ENCODE peak calls at places on chromosomes 3 and 15, in eight cellular contexts. One of them, this sample, is unnamed.

GRCh38 chr3:159232966-159233365 is 431.1 kb downstream of the MFSD1 start:
- DNase-seq in naive thymus-derived CD4-positive, alpha-beta T cell: no peak
- DNase-seq in GM20000: no peak
- DNase-seq in stimulated activated naive B cell treated with anti-CD40 and anti-IgM and Interleukin-4, amounts not matched to agents 10 μg/mL and 1 μg/mL and 100 μg/mL, for 72 hours: no peak
- DNase-seq in right atrium auricular region: no peak
- DNase-seq in effector memory CD8-positive, alpha-beta T cell: no peak
- DNase-seq in GF-D8: no peak
- DNase-seq in natural killer cell treated with Interleukin-12 subunit alpha and Interleukin-12 subunit beta and Interleukin-15 and Interleukin-18, amount 100 ng/mL, for 72 hours: no peak
- DNase-seq in this sample: no peak

GRCh38 chr3:140203510-140203909 is 268.5 kb downstream of the CLSTN2 start:
- DNase-seq in naive thymus-derived CD4-positive, alpha-beta T cell: no peak
- DNase-seq in right atrium auricular region: no peak
- DNase-seq in natural killer cell treated with Interleukin-12 subunit alpha and Interleukin-12 subunit beta and Interleukin-15 and Interleukin-18, amount 100 ng/mL, for 72 hours: no peak
- DNase-seq in stimulated activated naive B cell treated with anti-CD40 and anti-IgM and Interleukin-4, amounts not matched to agents 10 μg/mL and 1 μg/mL and 100 μg/mL, for 72 hours: no peak
- DNase-seq in effector memory CD8-positive, alpha-beta T cell: no peak
- DNase-seq in GM20000: no peak
- DNase-seq in GF-D8: no peak
- DNase-seq in this sample: no peak

GRCh38 chr15:82647045-82647834 is at the start of gene CPEB1:
- DNase-seq in stimulated activated naive B cell treated with anti-CD40 and anti-IgM and Interleukin-4, amounts not matched to agents 10 μg/mL and 1 μg/mL and 100 μg/mL, for 72 hours: no peak
- DNase-seq in natural killer cell treated with Interleukin-12 subunit alpha and Interleukin-12 subunit beta and Interleukin-15 and Interleukin-18, amount 100 ng/mL, for 72 hours: no peak
- DNase-seq in right atrium auricular region: no peak
- DNase-seq in effector memory CD8-positive, alpha-beta T cell: peak
- DNase-seq in GM20000: peak
- DNase-seq in naive thymus-derived CD4-positive, alpha-beta T cell: peak
- DNase-seq in GF-D8: no peak
- DNase-seq in this sample: no peak

GRCh38 chr3:187741403-187742350 is 3.6 kb downstream of the BCL6 start:
- DNase-seq in effector memory CD8-positive, alpha-beta T cell: peak
- DNase-seq in natural killer cell treated with Interleukin-12 subunit alpha and Interleukin-12 subunit beta and Interleukin-15 and Interleukin-18, amount 100 ng/mL, for 72 hours: peak
- DNase-seq in GF-D8: peak
- DNase-seq in GM20000: peak
- DNase-seq in right atrium auricular region: no peak
- DNase-seq in stimulated activated naive B cell treated with anti-CD40 and anti-IgM and Interleukin-4, amounts not matched to agents 10 μg/mL and 1 μg/mL and 100 μg/mL, for 72 hours: peak
- DNase-seq in naive thymus-derived CD4-positive, alpha-beta T cell: peak
- DNase-seq in this sample: peak

GRCh38 chr3:168878655-168879054 is 782.9 kb upstream of the GOLIM4 start:
- DNase-seq in GM20000: no peak
- DNase-seq in stimulated activated naive B cell treated with anti-CD40 and anti-IgM and Interleukin-4, amounts not matched to agents 10 μg/mL and 1 μg/mL and 100 μg/mL, for 72 hours: no peak
- DNase-seq in GF-D8: no peak
- DNase-seq in effector memory CD8-positive, alpha-beta T cell: no peak
- DNase-seq in right atrium auricular region: no peak
- DNase-seq in naive thymus-derived CD4-positive, alpha-beta T cell: no peak
- DNase-seq in natural killer cell treated with Interleukin-12 subunit alpha and Interleukin-12 subunit beta and Interleukin-15 and Interleukin-18, amount 100 ng/mL, for 72 hours: no peak
- DNase-seq in this sample: no peak

GRCh38 chr3:58414538-58415197 is 19.0 kb downstream of the PDHB start:
- DNase-seq in GM20000: peak
- DNase-seq in stimulated activated naive B cell treated with anti-CD40 and anti-IgM and Interleukin-4, amounts not matched to agents 10 μg/mL and 1 μg/mL and 100 μg/mL, for 72 hours: peak
- DNase-seq in GF-D8: no peak
- DNase-seq in right atrium auricular region: peak
- DNase-seq in effector memory CD8-positive, alpha-beta T cell: peak
- DNase-seq in naive thymus-derived CD4-positive, alpha-beta T cell: peak
- DNase-seq in natural killer cell treated with Interleukin-12 subunit alpha and Interleukin-12 subunit beta and Interleukin-15 and Interleukin-18, amount 100 ng/mL, for 72 hours: peak
- DNase-seq in this sample: peak

GRCh38 chr3:48445277-48445882 is 1.2 kb upstream of the ATRIP start:
- DNase-seq in right atrium auricular region: no peak
- DNase-seq in GF-D8: no peak
- DNase-seq in naive thymus-derived CD4-positive, alpha-beta T cell: no peak
- DNase-seq in natural killer cell treated with Interleukin-12 subunit alpha and Interleukin-12 subunit beta and Interleukin-15 and Interleukin-18, amount 100 ng/mL, for 72 hours: no peak
- DNase-seq in effector memory CD8-positive, alpha-beta T cell: no peak
- DNase-seq in GM20000: no peak
- DNase-seq in stimulated activated naive B cell treated with anti-CD40 and anti-IgM and Interleukin-4, amounts not matched to agents 10 μg/mL and 1 μg/mL and 100 μg/mL, for 72 hours: no peak
- DNase-seq in this sample: no peak

GRCh38 chr3:182364723-182365650 is 428.3 kb upstream of the ATP11B start:
- DNase-seq in right atrium auricular region: no peak
- DNase-seq in stimulated activated naive B cell treated with anti-CD40 and anti-IgM and Interleukin-4, amounts not matched to agents 10 μg/mL and 1 μg/mL and 100 μg/mL, for 72 hours: no peak
- DNase-seq in GF-D8: no peak
- DNase-seq in effector memory CD8-positive, alpha-beta T cell: no peak
- DNase-seq in naive thymus-derived CD4-positive, alpha-beta T cell: no peak
- DNase-seq in GM20000: no peak
- DNase-seq in natural killer cell treated with Interleukin-12 subunit alpha and Interleukin-12 subunit beta and Interleukin-15 and Interleukin-18, amount 100 ng/mL, for 72 hours: no peak
- DNase-seq in this sample: no peak

GRCh38 chr15:74835312-74835823 is 7.6 kb downstream of the ULK3 start:
- DNase-seq in effector memory CD8-positive, alpha-beta T cell: peak
- DNase-seq in right atrium auricular region: peak
- DNase-seq in naive thymus-derived CD4-positive, alpha-beta T cell: peak
- DNase-seq in GF-D8: no peak
- DNase-seq in stimulated activated naive B cell treated with anti-CD40 and anti-IgM and Interleukin-4, amounts not matched to agents 10 μg/mL and 1 μg/mL and 100 μg/mL, for 72 hours: no peak
- DNase-seq in GM20000: peak
- DNase-seq in natural killer cell treated with Interleukin-12 subunit alpha and Interleukin-12 subunit beta and Interleukin-15 and Interleukin-18, amount 100 ng/mL, for 72 hours: no peak
- DNase-seq in this sample: peak

GRCh38 chr3:20104167-20104661 is 64.0 kb downstream of the KAT2B start:
- DNase-seq in effector memory CD8-positive, alpha-beta T cell: peak
- DNase-seq in naive thymus-derived CD4-positive, alpha-beta T cell: no peak
- DNase-seq in GM20000: peak
- DNase-seq in natural killer cell treated with Interleukin-12 subunit alpha and Interleukin-12 subunit beta and Interleukin-15 and Interleukin-18, amount 100 ng/mL, for 72 hours: peak
- DNase-seq in right atrium auricular region: no peak
- DNase-seq in stimulated activated naive B cell treated with anti-CD40 and anti-IgM and Interleukin-4, amounts not matched to agents 10 μg/mL and 1 μg/mL and 100 μg/mL, for 72 hours: peak
- DNase-seq in GF-D8: peak
- DNase-seq in this sample: peak

GRCh38 chr3:13548696-13549512 is at the start of gene FBLN2:
- DNase-seq in naive thymus-derived CD4-positive, alpha-beta T cell: no peak
- DNase-seq in GM20000: peak
- DNase-seq in stimulated activated naive B cell treated with anti-CD40 and anti-IgM and Interleukin-4, amounts not matched to agents 10 μg/mL and 1 μg/mL and 100 μg/mL, for 72 hours: no peak
- DNase-seq in natural killer cell treated with Interleukin-12 subunit alpha and Interleukin-12 subunit beta and Interleukin-15 and Interleukin-18, amount 100 ng/mL, for 72 hours: peak
- DNase-seq in right atrium auricular region: no peak
- DNase-seq in effector memory CD8-positive, alpha-beta T cell: no peak
- DNase-seq in GF-D8: no peak
- DNase-seq in this sample: peak

GRCh38 chr3:112873632-112874031 is 27.0 kb upstream of the CD200R1L start:
- DNase-seq in GM20000: peak
- DNase-seq in right atrium auricular region: no peak
- DNase-seq in effector memory CD8-positive, alpha-beta T cell: no peak
- DNase-seq in naive thymus-derived CD4-positive, alpha-beta T cell: no peak
- DNase-seq in GF-D8: no peak
- DNase-seq in natural killer cell treated with Interleukin-12 subunit alpha and Interleukin-12 subunit beta and Interleukin-15 and Interleukin-18, amount 100 ng/mL, for 72 hours: no peak
- DNase-seq in stimulated activated naive B cell treated with anti-CD40 and anti-IgM and Interleukin-4, amounts not matched to agents 10 μg/mL and 1 μg/mL and 100 μg/mL, for 72 hours: no peak
- DNase-seq in this sample: no peak

GRCh38 chr15:40567111-40567510 is 2.0 kb upstream of the RPUSD2 start:
- DNase-seq in GF-D8: no peak
- DNase-seq in GM20000: peak
- DNase-seq in stimulated activated naive B cell treated with anti-CD40 and anti-IgM and Interleukin-4, amounts not matched to agents 10 μg/mL and 1 μg/mL and 100 μg/mL, for 72 hours: no peak
- DNase-seq in natural killer cell treated with Interleukin-12 subunit alpha and Interleukin-12 subunit beta and Interleukin-15 and Interleukin-18, amount 100 ng/mL, for 72 hours: no peak
- DNase-seq in naive thymus-derived CD4-positive, alpha-beta T cell: no peak
- DNase-seq in right atrium auricular region: no peak
- DNase-seq in effector memory CD8-positive, alpha-beta T cell: no peak
- DNase-seq in this sample: no peak

GRCh38 chr3:63450023-63450422 is 171.9 kb downstream of the SYNPR start:
- DNase-seq in GF-D8: no peak
- DNase-seq in right atrium auricular region: no peak
- DNase-seq in stimulated activated naive B cell treated with anti-CD40 and anti-IgM and Interleukin-4, amounts not matched to agents 10 μg/mL and 1 μg/mL and 100 μg/mL, for 72 hours: no peak
- DNase-seq in natural killer cell treated with Interleukin-12 subunit alpha and Interleukin-12 subunit beta and Interleukin-15 and Interleukin-18, amount 100 ng/mL, for 72 hours: no peak
- DNase-seq in effector memory CD8-positive, alpha-beta T cell: no peak
- DNase-seq in naive thymus-derived CD4-positive, alpha-beta T cell: no peak
- DNase-seq in GM20000: no peak
- DNase-seq in this sample: no peak

GRCh38 chr3:194995922-194996321 is 275.0 kb downstream of the XXYLT1 start:
- DNase-seq in natural killer cell treated with Interleukin-12 subunit alpha and Interleukin-12 subunit beta and Interleukin-15 and Interleukin-18, amount 100 ng/mL, for 72 hours: no peak
- DNase-seq in stimulated activated naive B cell treated with anti-CD40 and anti-IgM and Interleukin-4, amounts not matched to agents 10 μg/mL and 1 μg/mL and 100 μg/mL, for 72 hours: no peak
- DNase-seq in GF-D8: no peak
- DNase-seq in GM20000: no peak
- DNase-seq in effector memory CD8-positive, alpha-beta T cell: no peak
- DNase-seq in naive thymus-derived CD4-positive, alpha-beta T cell: no peak
- DNase-seq in right atrium auricular region: no peak
- DNase-seq in this sample: no peak

GRCh38 chr3:58025824-58026579 is 17.8 kb downstream of the FLNB start:
- DNase-seq in stimulated activated naive B cell treated with anti-CD40 and anti-IgM and Interleukin-4, amounts not matched to agents 10 μg/mL and 1 μg/mL and 100 μg/mL, for 72 hours: no peak
- DNase-seq in GM20000: no peak
- DNase-seq in GF-D8: no peak
- DNase-seq in effector memory CD8-positive, alpha-beta T cell: no peak
- DNase-seq in naive thymus-derived CD4-positive, alpha-beta T cell: no peak
- DNase-seq in natural killer cell treated with Interleukin-12 subunit alpha and Interleukin-12 subunit beta and Interleukin-15 and Interleukin-18, amount 100 ng/mL, for 72 hours: no peak
- DNase-seq in right atrium auricular region: no peak
- DNase-seq in this sample: no peak

GRCh38 chr15:25863067-25863967 is at the start of gene ATP10A:
- DNase-seq in effector memory CD8-positive, alpha-beta T cell: peak
- DNase-seq in naive thymus-derived CD4-positive, alpha-beta T cell: peak
- DNase-seq in natural killer cell treated with Interleukin-12 subunit alpha and Interleukin-12 subunit beta and Interleukin-15 and Interleukin-18, amount 100 ng/mL, for 72 hours: peak
- DNase-seq in right atrium auricular region: no peak
- DNase-seq in GF-D8: no peak
- DNase-seq in GM20000: no peak
- DNase-seq in stimulated activated naive B cell treated with anti-CD40 and anti-IgM and Interleukin-4, amounts not matched to agents 10 μg/mL and 1 μg/mL and 100 μg/mL, for 72 hours: no peak
- DNase-seq in this sample: peak

GRCh38 chr15:46786886-46787285 is 930.4 kb upstream of the SEMA6D start:
- DNase-seq in naive thymus-derived CD4-positive, alpha-beta T cell: no peak
- DNase-seq in effector memory CD8-positive, alpha-beta T cell: no peak
- DNase-seq in GF-D8: no peak
- DNase-seq in GM20000: no peak
- DNase-seq in natural killer cell treated with Interleukin-12 subunit alpha and Interleukin-12 subunit beta and Interleukin-15 and Interleukin-18, amount 100 ng/mL, for 72 hours: no peak
- DNase-seq in stimulated activated naive B cell treated with anti-CD40 and anti-IgM and Interleukin-4, amounts not matched to agents 10 μg/mL and 1 μg/mL and 100 μg/mL, for 72 hours: no peak
- DNase-seq in right atrium auricular region: no peak
- DNase-seq in this sample: no peak

GRCh38 chr3:192022412-192022811 is 561.4 kb downstream of the PYDC2 start:
- DNase-seq in GM20000: no peak
- DNase-seq in natural killer cell treated with Interleukin-12 subunit alpha and Interleukin-12 subunit beta and Interleukin-15 and Interleukin-18, amount 100 ng/mL, for 72 hours: no peak
- DNase-seq in GF-D8: no peak
- DNase-seq in right atrium auricular region: no peak
- DNase-seq in naive thymus-derived CD4-positive, alpha-beta T cell: no peak
- DNase-seq in stimulated activated naive B cell treated with anti-CD40 and anti-IgM and Interleukin-4, amounts not matched to agents 10 μg/mL and 1 μg/mL and 100 μg/mL, for 72 hours: no peak
- DNase-seq in effector memory CD8-positive, alpha-beta T cell: no peak
- DNase-seq in this sample: no peak

GRCh38 chr3:170614214-170614966 is 28.5 kb upstream of the SLC7A14 start:
- DNase-seq in effector memory CD8-positive, alpha-beta T cell: no peak
- DNase-seq in stimulated activated naive B cell treated with anti-CD40 and anti-IgM and Interleukin-4, amounts not matched to agents 10 μg/mL and 1 μg/mL and 100 μg/mL, for 72 hours: no peak
- DNase-seq in naive thymus-derived CD4-positive, alpha-beta T cell: no peak
- DNase-seq in GF-D8: no peak
- DNase-seq in right atrium auricular region: peak
- DNase-seq in natural killer cell treated with Interleukin-12 subunit alpha and Interleukin-12 subunit beta and Interleukin-15 and Interleukin-18, amount 100 ng/mL, for 72 hours: no peak
- DNase-seq in GM20000: no peak
- DNase-seq in this sample: no peak

GRCh38 chr15:38299216-38299615 is 46.6 kb downstream of the SPRED1 start:
- DNase-seq in natural killer cell treated with Interleukin-12 subunit alpha and Interleukin-12 subunit beta and Interleukin-15 and Interleukin-18, amount 100 ng/mL, for 72 hours: no peak
- DNase-seq in GM20000: no peak
- DNase-seq in right atrium auricular region: no peak
- DNase-seq in stimulated activated naive B cell treated with anti-CD40 and anti-IgM and Interleukin-4, amounts not matched to agents 10 μg/mL and 1 μg/mL and 100 μg/mL, for 72 hours: no peak
- DNase-seq in effector memory CD8-positive, alpha-beta T cell: no peak
- DNase-seq in naive thymus-derived CD4-positive, alpha-beta T cell: no peak
- DNase-seq in GF-D8: no peak
- DNase-seq in this sample: no peak

GRCh38 chr3:190359813-190360212 is 28.1 kb upstream of the CLDN16 start:
- DNase-seq in GF-D8: no peak
- DNase-seq in effector memory CD8-positive, alpha-beta T cell: no peak
- DNase-seq in natural killer cell treated with Interleukin-12 subunit alpha and Interleukin-12 subunit beta and Interleukin-15 and Interleukin-18, amount 100 ng/mL, for 72 hours: no peak
- DNase-seq in naive thymus-derived CD4-positive, alpha-beta T cell: no peak
- DNase-seq in stimulated activated naive B cell treated with anti-CD40 and anti-IgM and Interleukin-4, amounts not matched to agents 10 μg/mL and 1 μg/mL and 100 μg/mL, for 72 hours: no peak
- DNase-seq in GM20000: no peak
- DNase-seq in right atrium auricular region: no peak
- DNase-seq in this sample: no peak

GRCh38 chr3:187737401-187738088 is 7.7 kb downstream of the BCL6 start:
- DNase-seq in right atrium auricular region: peak
- DNase-seq in GF-D8: no peak
- DNase-seq in stimulated activated naive B cell treated with anti-CD40 and anti-IgM and Interleukin-4, amounts not matched to agents 10 μg/mL and 1 μg/mL and 100 μg/mL, for 72 hours: peak
- DNase-seq in naive thymus-derived CD4-positive, alpha-beta T cell: peak
- DNase-seq in natural killer cell treated with Interleukin-12 subunit alpha and Interleukin-12 subunit beta and Interleukin-15 and Interleukin-18, amount 100 ng/mL, for 72 hours: peak
- DNase-seq in GM20000: no peak
- DNase-seq in effector memory CD8-positive, alpha-beta T cell: peak
- DNase-seq in this sample: peak

GRCh38 chr3:19065027-19065426 is 83.3 kb upstream of the KCNH8 start:
- DNase-seq in effector memory CD8-positive, alpha-beta T cell: no peak
- DNase-seq in GM20000: peak
- DNase-seq in stimulated activated naive B cell treated with anti-CD40 and anti-IgM and Interleukin-4, amounts not matched to agents 10 μg/mL and 1 μg/mL and 100 μg/mL, for 72 hours: no peak
- DNase-seq in natural killer cell treated with Interleukin-12 subunit alpha and Interleukin-12 subunit beta and Interleukin-15 and Interleukin-18, amount 100 ng/mL, for 72 hours: no peak
- DNase-seq in naive thymus-derived CD4-positive, alpha-beta T cell: peak
- DNase-seq in right atrium auricular region: no peak
- DNase-seq in GF-D8: no peak
- DNase-seq in this sample: no peak

GRCh38 chr3:128416578-128417150 is 50.0 kb downstream of the DNAJB8 start:
- DNase-seq in naive thymus-derived CD4-positive, alpha-beta T cell: no peak
- DNase-seq in GM20000: no peak
- DNase-seq in right atrium auricular region: no peak
- DNase-seq in effector memory CD8-positive, alpha-beta T cell: no peak
- DNase-seq in stimulated activated naive B cell treated with anti-CD40 and anti-IgM and Interleukin-4, amounts not matched to agents 10 μg/mL and 1 μg/mL and 100 μg/mL, for 72 hours: no peak
- DNase-seq in GF-D8: peak
- DNase-seq in natural killer cell treated with Interleukin-12 subunit alpha and Interleukin-12 subunit beta and Interleukin-15 and Interleukin-18, amount 100 ng/mL, for 72 hours: no peak
- DNase-seq in this sample: no peak

GRCh38 chr15:81117136-81117535 is 16.9 kb upstream of the CFAP161 start:
- DNase-seq in GM20000: no peak
- DNase-seq in natural killer cell treated with Interleukin-12 subunit alpha and Interleukin-12 subunit beta and Interleukin-15 and Interleukin-18, amount 100 ng/mL, for 72 hours: no peak
- DNase-seq in GF-D8: no peak
- DNase-seq in right atrium auricular region: no peak
- DNase-seq in naive thymus-derived CD4-positive, alpha-beta T cell: no peak
- DNase-seq in effector memory CD8-positive, alpha-beta T cell: no peak
- DNase-seq in stimulated activated naive B cell treated with anti-CD40 and anti-IgM and Interleukin-4, amounts not matched to agents 10 μg/mL and 1 μg/mL and 100 μg/mL, for 72 hours: no peak
- DNase-seq in this sample: no peak

GRCh38 chr3:11078826-11079520 is 75.3 kb upstream of the HRH1 start:
- DNase-seq in naive thymus-derived CD4-positive, alpha-beta T cell: no peak
- DNase-seq in GM20000: no peak
- DNase-seq in right atrium auricular region: no peak
- DNase-seq in stimulated activated naive B cell treated with anti-CD40 and anti-IgM and Interleukin-4, amounts not matched to agents 10 μg/mL and 1 μg/mL and 100 μg/mL, for 72 hours: no peak
- DNase-seq in effector memory CD8-positive, alpha-beta T cell: no peak
- DNase-seq in natural killer cell treated with Interleukin-12 subunit alpha and Interleukin-12 subunit beta and Interleukin-15 and Interleukin-18, amount 100 ng/mL, for 72 hours: no peak
- DNase-seq in GF-D8: peak
- DNase-seq in this sample: no peak

GRCh38 chr3:41681479-41681878 is 280.4 kb downstream of the ULK4 start:
- DNase-seq in GM20000: no peak
- DNase-seq in natural killer cell treated with Interleukin-12 subunit alpha and Interleukin-12 subunit beta and Interleukin-15 and Interleukin-18, amount 100 ng/mL, for 72 hours: no peak
- DNase-seq in naive thymus-derived CD4-positive, alpha-beta T cell: no peak
- DNase-seq in effector memory CD8-positive, alpha-beta T cell: no peak
- DNase-seq in stimulated activated naive B cell treated with anti-CD40 and anti-IgM and Interleukin-4, amounts not matched to agents 10 μg/mL and 1 μg/mL and 100 μg/mL, for 72 hours: no peak
- DNase-seq in right atrium auricular region: no peak
- DNase-seq in GF-D8: no peak
- DNase-seq in this sample: no peak

GRCh38 chr3:67617518-67617917 is 36.9 kb downstream of the SUCLG2 start:
- DNase-seq in stimulated activated naive B cell treated with anti-CD40 and anti-IgM and Interleukin-4, amounts not matched to agents 10 μg/mL and 1 μg/mL and 100 μg/mL, for 72 hours: no peak
- DNase-seq in natural killer cell treated with Interleukin-12 subunit alpha and Interleukin-12 subunit beta and Interleukin-15 and Interleukin-18, amount 100 ng/mL, for 72 hours: no peak
- DNase-seq in GF-D8: no peak
- DNase-seq in effector memory CD8-positive, alpha-beta T cell: no peak
- DNase-seq in right atrium auricular region: no peak
- DNase-seq in naive thymus-derived CD4-positive, alpha-beta T cell: no peak
- DNase-seq in GM20000: no peak
- DNase-seq in this sample: no peak

GRCh38 chr15:92821491-92822116 is 78.5 kb upstream of the CHD2 start:
- DNase-seq in right atrium auricular region: no peak
- DNase-seq in GF-D8: no peak
- DNase-seq in natural killer cell treated with Interleukin-12 subunit alpha and Interleukin-12 subunit beta and Interleukin-15 and Interleukin-18, amount 100 ng/mL, for 72 hours: no peak
- DNase-seq in stimulated activated naive B cell treated with anti-CD40 and anti-IgM and Interleukin-4, amounts not matched to agents 10 μg/mL and 1 μg/mL and 100 μg/mL, for 72 hours: no peak
- DNase-seq in GM20000: no peak
- DNase-seq in naive thymus-derived CD4-positive, alpha-beta T cell: no peak
- DNase-seq in effector memory CD8-positive, alpha-beta T cell: no peak
- DNase-seq in this sample: no peak